ENCODE peak calls at places on chromosome 20, in four cellular contexts. K is HepG2, L is WTC11, J is K562. E is an unnamed sample.

GRCh38 chr20:29740951-29741593 is 1516.4 kb upstream of the DEFB115 start:
- DNase-seq in K (no peak), L (no peak), J (peak), E (no peak)

GRCh38 chr20:41526327-41526726 is 91.8 kb downstream of the CHD6 start:
- DNase-seq in K (no peak), L (no peak), J (no peak), E (no peak)

GRCh38 chr20:63202811-63203526 is 13.0 kb downstream of the YTHDF1 start:
- DNase-seq in K (no peak), L (no peak), J (no peak), E (no peak)

GRCh38 chr20:16462711-16463110 is 110.5 kb downstream of the KIF16B start:
- DNase-seq in K (no peak), L (peak), J (no peak), E (no peak)

GRCh38 chr20:48600470-48600945 is 227.3 kb downstream of the PREX1 start:
- DNase-seq in K (no peak), L (no peak), J (no peak), E (no peak)

GRCh38 chr20:22805219-22805618 is 220.8 kb upstream of the FOXA2 start:
- DNase-seq in K (peak), L (peak), J (no peak), E (no peak)

GRCh38 chr20:47027042-47027441 is 132.4 kb downstream of the EYA2 start:
- DNase-seq in K (no peak), L (no peak), J (no peak), E (no peak)

GRCh38 chr20:62352402-62353288 is 14.5 kb downstream of the LAMA5 start:
- DNase-seq in K (no peak), L (no peak), J (no peak), E (no peak)

GRCh38 chr20:34475979-34476736 is 40.1 kb upstream of the DYNLRB1 start:
- DNase-seq in K (peak), L (peak), J (no peak), E (no peak)

GRCh38 chr20:31829731-31830130 is 10.6 kb downstream of the MYLK2 start:
- DNase-seq in K (no peak), L (no peak), J (no peak), E (no peak)

GRCh38 chr20:53444386-53444785 is 149.3 kb downstream of the ZNF217 start:
- DNase-seq in K (no peak), L (no peak), J (no peak), E (no peak)

GRCh38 chr20:12371955-12372354 is 454.3 kb downstream of the BTBD3 start:
- DNase-seq in K (no peak), L (no peak), J (no peak), E (no peak)

GRCh38 chr20:59602546-59603080 is 1.7 kb upstream of the PHACTR3 start:
- DNase-seq in K (no peak), L (no peak), J (no peak), E (no peak)

GRCh38 chr20:63090052-63090451 is 83.3 kb upstream of the BHLHE23 start:
- DNase-seq in K (no peak), L (no peak), J (no peak), E (no peak)

GRCh38 chr20:50376888-50377459 is 133.2 kb upstream of the PTPN1 start:
- DNase-seq in K (no peak), L (no peak), J (no peak), E (no peak)

GRCh38 chr20:10219452-10219791 is 792 bp downstream of the SNAP25 start:
- DNase-seq in K (no peak), L (peak), J (peak), E (no peak)

GRCh38 chr20:23257848-23258746 is 92.5 kb upstream of the NXT1 start:
- DNase-seq in K (no peak), L (no peak), J (no peak), E (no peak)

GRCh38 chr20:47502801-47503239 is 1.1 kb downstream of the NCOA3 start:
- DNase-seq in K (peak), L (no peak), J (no peak), E (no peak)

GRCh38 chr20:56554869-56555268 is 21.8 kb downstream of the FAM209B start:
- DNase-seq in K (peak), L (no peak), J (peak), E (peak)

GRCh38 chr20:44706371-44707258 is 8.6 kb upstream of the CCN5 start:
- DNase-seq in K (no peak), L (no peak), J (no peak), E (no peak)

GRCh38 chr20:25552977-25553376 is 32.4 kb downstream of the NINL start:
- DNase-seq in K (no peak), L (no peak), J (no peak), E (no peak)

GRCh38 chr20:25549172-25549865 is 36.0 kb downstream of the NINL start:
- DNase-seq in K (peak), L (no peak), J (peak), E (no peak)

GRCh38 chr20:25549866-25550477 is 35.4 kb downstream of the NINL start:
- DNase-seq in K (peak), L (no peak), J (no peak), E (no peak)

GRCh38 chr20:25551413-25552210 is 33.7 kb downstream of the NINL start:
- DNase-seq in K (no peak), L (no peak), J (no peak), E (no peak)

DNA sequence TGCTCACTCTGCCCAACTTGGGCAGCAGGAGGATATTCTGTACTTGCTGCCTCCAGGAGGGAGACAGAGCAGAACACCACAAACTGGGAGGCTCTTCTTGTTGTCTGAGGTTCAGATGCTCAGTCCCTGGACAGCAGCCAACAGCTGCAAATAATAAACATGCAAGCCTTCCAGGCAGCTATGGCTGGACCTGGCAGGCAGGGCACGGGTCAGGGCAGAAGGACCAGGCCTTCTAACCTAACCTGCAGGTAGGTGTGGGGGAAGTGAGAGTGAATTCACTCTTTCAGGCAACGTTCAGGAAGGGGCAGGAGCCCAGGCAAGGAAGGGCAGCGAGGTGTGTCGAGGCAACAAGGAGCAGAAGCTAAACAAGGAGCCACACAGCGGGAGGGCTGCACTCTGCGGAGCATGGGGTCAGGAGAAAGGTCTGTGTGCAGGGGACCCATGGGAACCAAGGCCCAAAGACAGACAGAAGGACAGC is 31.5 kb downstream of the NINL start:
- DNase-seq in K (peak), L (no peak), J (no peak), E (no peak)
- TF ChIP-seq TCF7 in K (no peak), L (no peak), J (no peak), E (no peak)

GRCh38 chr20:1061484-1062221 is 56.7 kb upstream of the PSMF1 start:
- DNase-seq in K (no peak), L (no peak), J (peak), E (no peak)
- TF ChIP-seq TCF7 in K (no peak), L (no peak), J (no peak), E (no peak)

DNA sequence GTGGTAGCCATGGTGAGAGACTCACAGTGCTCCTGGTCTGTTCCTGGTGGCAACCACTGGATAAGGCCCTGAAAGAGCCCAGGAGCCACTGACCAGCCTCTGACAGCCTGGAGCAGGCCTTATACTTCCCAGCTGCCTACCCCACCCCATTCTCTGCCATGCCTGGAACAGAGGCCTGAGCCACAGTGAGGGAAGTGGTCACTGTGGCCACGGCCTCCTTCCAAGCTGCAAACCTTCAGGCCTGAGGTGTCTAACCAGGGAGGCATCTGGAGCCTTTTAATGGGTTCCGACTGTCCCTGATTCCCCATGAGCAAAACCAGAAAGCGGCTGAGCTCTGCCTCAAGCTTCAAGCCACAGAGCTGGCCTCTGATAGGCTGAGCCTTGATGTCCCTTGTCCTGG is 113.0 kb upstream of the SIRPA start:
- DNase-seq in K (no peak), L (no peak), J (no peak), E (no peak)
- TF ChIP-seq TCF7 in K (no peak), L (no peak), J (no peak), E (no peak)

DNA sequence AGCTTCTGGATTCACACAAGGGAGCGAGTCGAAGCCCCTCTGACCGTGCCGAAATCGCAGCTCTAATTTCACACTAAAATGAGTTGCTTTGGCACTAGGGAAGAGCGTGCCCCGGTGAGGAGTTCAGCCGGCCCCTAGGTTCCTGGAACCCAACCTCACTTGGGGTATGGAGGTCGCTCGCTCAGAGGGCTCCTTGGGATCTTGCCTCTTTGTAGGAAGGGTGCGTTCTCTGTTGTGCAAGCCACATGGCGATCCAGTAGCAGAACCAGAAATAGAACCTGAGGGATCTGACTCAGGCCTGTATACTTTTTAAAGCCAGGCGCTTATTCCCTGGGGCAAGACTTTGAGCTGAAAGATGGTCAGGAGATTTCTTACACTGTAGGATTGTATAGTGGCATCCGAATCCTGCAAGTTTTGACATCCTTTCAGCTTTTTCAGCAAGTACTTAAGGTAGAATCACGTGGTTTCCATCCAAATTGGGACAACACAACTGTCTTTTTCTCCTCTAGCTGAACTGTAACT is 861 bp upstream of the RALGAPA2 start:
- DNase-seq in K (peak), L (peak), J (no peak), E (no peak)
- TF ChIP-seq TCF7 in K (no peak), L (no peak), J (no peak), E (no peak)

DNA sequence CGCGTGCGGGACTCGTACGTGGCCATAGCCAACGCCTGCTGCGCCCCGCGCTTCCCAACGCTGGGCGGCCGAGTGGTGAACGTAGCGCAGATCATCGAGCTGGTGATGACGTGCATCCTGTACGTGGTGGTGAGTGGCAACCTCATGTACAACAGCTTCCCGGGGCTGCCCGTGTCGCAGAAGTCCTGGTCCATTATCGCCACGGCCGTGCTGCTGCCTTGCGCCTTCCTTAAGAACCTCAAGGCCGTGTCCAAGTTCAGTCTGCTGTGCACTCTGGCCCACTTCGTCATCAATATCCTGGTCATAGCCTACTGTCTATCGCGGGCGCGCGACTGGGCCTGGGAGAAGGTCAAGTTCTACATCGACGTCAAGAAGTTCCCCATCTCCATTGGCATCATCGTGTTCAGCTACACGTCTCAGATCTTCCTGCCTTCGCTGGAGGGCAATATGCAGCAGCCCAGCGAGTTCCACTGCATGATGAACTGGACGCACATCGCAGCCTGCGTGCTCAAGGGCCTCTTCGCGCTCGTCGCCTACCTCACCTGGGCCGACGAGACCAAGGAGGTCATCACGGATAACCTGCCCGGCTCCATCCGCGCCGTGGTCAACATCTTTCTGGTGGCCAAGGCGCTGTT is 3.4 kb downstream of the SLC32A1 start:
- DNase-seq in K (no peak), L (no peak), J (no peak), E (no peak)
- TF ChIP-seq TCF7 in K (no peak), L (no peak), J (no peak), E (no peak)

GRCh38 chr20:5705827-5706226 is 44.4 kb upstream of the SHLD1 start:
- DNase-seq in K (no peak), L (no peak), J (no peak), E (no peak)

GRCh38 chr20:5710551-5710950 is 39.6 kb upstream of the SHLD1 start:
- DNase-seq in K (no peak), L (no peak), J (no peak), E (no peak)

GRCh38 chr20:5703542-5704215 is 46.5 kb upstream of the SHLD1 start:
- DNase-seq in K (no peak), L (no peak), J (no peak), E (no peak)

DNA sequence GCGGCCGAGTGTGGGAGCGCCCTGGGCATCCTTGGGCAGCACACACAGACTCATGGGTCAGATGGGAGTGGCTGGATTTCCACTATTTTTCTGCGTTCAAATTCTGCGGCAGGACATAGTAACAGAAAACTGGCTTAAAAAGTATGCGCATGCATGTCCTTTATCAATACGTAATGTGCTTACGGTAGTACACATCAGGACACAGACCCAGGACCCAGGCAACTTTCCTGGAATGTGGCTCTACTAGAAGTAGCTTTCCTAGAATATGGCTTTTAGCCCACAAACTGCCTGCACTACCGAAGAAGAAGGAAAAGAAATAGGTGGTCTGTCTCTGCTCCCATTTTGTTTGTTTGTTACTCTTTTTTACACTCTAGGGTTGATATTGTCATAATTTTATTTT is 43.4 kb upstream of the SHLD1 start:
- DNase-seq in K (no peak), L (no peak), J (no peak), E (no peak)
- TF ChIP-seq TCF7 in K (no peak), L (no peak), J (no peak), E (no peak)

GRCh38 chr20:40286991-40287531 is 402.0 kb downstream of the MAFB start:
- DNase-seq in K (no peak), L (no peak), J (no peak), E (no peak)
- TF ChIP-seq TCF7 in K (no peak), L (no peak), J (no peak), E (no peak)

E was measured in GM12878.